ENCODE peak calls at places on chromosome X, in ten cellular contexts. C is left ventricle myocardium inferior, H is colonic mucosa, G is fibroblast of lung, D is cardiac muscle cell, X is mesenchymal stem cell, M is aorta, W is heart right ventricle, V is psoas muscle, F is upper lobe of right lung. Y is an unnamed sample.

GRCh38 chrX:46582964-46583363 is 9.4 kb downstream of the CHST7 start:
- DNase-seq in V (no peak), H (no peak), M (no peak), X (peak; percentile 68), F (no peak), D (no peak), W (no peak), C (no peak), G (peak; percentile 88), Y (no peak)

GRCh38 chrX:10007604-10008003 is 40.4 kb downstream of the CLDN34 start:
- DNase-seq in D (no peak), G (peak; percentile 42), V (no peak), C (no peak), X (peak; percentile 59), F (no peak), W (no peak), M (no peak), H (no peak), Y (no peak)

GRCh38 chrX:19382500-19383145 is 38.9 kb downstream of the PDHA1 start:
- DNase-seq in W (peak; percentile 38), G (peak; percentile 37), D (peak; percentile 66), H (peak; percentile 63), V (no peak), C (peak; percentile 34), M (peak; percentile 64), F (peak; percentile 72), X (peak; percentile 33), Y (no peak)

GRCh38 chrX:39397561-39398200 is 596.4 kb downstream of the MID1IP1 start:
- DNase-seq in W (no peak), G (no peak), M (no peak), D (no peak), F (no peak), C (no peak), X (no peak), H (no peak), V (no peak), Y (no peak)

GRCh38 chrX:143934542-143934941 is 50.7 kb downstream of the UBE2NL start:
- DNase-seq in W (no peak), V (no peak), X (peak; percentile 1), G (no peak), C (no peak), F (no peak), H (no peak), D (peak; percentile 39), M (no peak), Y (no peak)

GRCh38 chrX:25039036-25039435 is 23.3 kb upstream of the ARX start:
- DNase-seq in D (no peak), C (no peak), M (no peak), G (no peak), F (no peak), V (no peak), H (no peak), X (no peak), W (no peak), Y (no peak)

GRCh38 chrX:140918398-140919043 is 83.9 kb upstream of the SPANXB1 start:
- DNase-seq in C (no peak), X (peak; percentile 75), M (no peak), D (peak; percentile 55), W (no peak), H (no peak), F (no peak), G (peak; percentile 70), V (no peak), Y (no peak)

GRCh38 chrX:2502668-2503519 is 2.1 kb upstream of the DHRSX start:
- DNase-seq in V (no peak), D (no peak), F (no peak), G (peak; percentile 34), X (peak; percentile 82), H (peak; percentile 34), W (no peak), M (no peak), C (no peak), Y (no peak)

GRCh38 chrX:20455001-20455400 is 188.3 kb upstream of the RPS6KA3 start:
- DNase-seq in H (no peak), V (no peak), F (no peak), X (no peak), M (no peak), C (no peak), W (no peak), G (no peak), D (no peak), Y (no peak)

GRCh38 chrX:115393271-115393670 is 103.8 kb downstream of the LUZP4 start:
- DNase-seq in V (no peak), D (peak; percentile 35), G (peak; percentile 21), M (no peak), W (no peak), X (peak; percentile 45), H (no peak), F (no peak), C (no peak), Y (no peak)

GRCh38 chrX:115387327-115387726 is 97.8 kb downstream of the LUZP4 start:
- DNase-seq in M (no peak), G (no peak), C (no peak), W (no peak), X (no peak), F (no peak), H (no peak), D (no peak), V (no peak), Y (no peak)

GRCh38 chrX:115392031-115392430 is 102.5 kb downstream of the LUZP4 start:
- DNase-seq in F (no peak), D (no peak), W (no peak), X (no peak), V (no peak), M (no peak), H (no peak), G (no peak), C (no peak), Y (peak; percentile 31)

GRCh38 chrX:115388879-115389278 is 99.4 kb downstream of the LUZP4 start:
- DNase-seq in X (peak; percentile 76), W (no peak), M (no peak), V (no peak), H (no peak), F (no peak), G (peak; percentile 61), C (no peak), D (no peak), Y (no peak)

GRCh38 chrX:115392871-115393270 is 103.4 kb downstream of the LUZP4 start:
- DNase-seq in W (no peak), V (no peak), F (no peak), M (no peak), D (no peak), X (no peak), C (no peak), G (no peak), H (no peak), Y (peak; percentile 41)
- H3K27ac ChIP-seq in W (no peak overlapping the region), V (no peak overlapping the region), F (no peak overlapping the region), M (no peak overlapping the region), D (peak overlapping the region; percentile 50), X (peak overlapping the region; percentile 47), C (no peak overlapping the region), G (no peak overlapping the region), H (no peak overlapping the region), Y (no peak overlapping the region)

DNA sequence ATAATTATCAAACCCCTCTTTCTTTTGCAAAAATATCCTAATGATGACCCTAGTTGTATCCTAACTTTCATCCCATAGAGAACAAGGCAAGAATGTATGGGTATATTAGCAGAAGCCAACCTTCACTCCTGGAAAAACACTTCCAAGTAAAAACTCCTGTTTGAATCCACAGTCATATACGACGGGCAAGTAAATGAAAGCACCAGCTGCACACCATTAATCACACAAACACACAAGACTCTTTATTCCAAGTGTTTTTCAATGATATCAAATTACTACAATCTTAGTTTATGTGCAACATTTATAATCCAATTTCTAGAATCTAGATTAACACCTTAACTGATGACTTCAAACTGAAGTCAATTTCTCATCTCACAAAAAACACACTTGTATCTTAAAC is 22.9 kb downstream of the ACSL4 start:
- DNase-seq in G (peak; percentile 27), M (no peak), X (no peak), D (no peak), H (no peak), F (no peak), C (no peak), V (no peak), W (no peak), Y (no peak)
- H3K27ac ChIP-seq in G (no peak overlapping the region), M (no peak overlapping the region), X (no peak overlapping the region), D (no peak overlapping the region), H (no peak overlapping the region), F (no peak overlapping the region), C (no peak overlapping the region), V (no peak overlapping the region), W (no peak overlapping the region), Y (no peak overlapping the region)

GRCh38 chrX:108834036-108834435 is 97.7 kb upstream of the IRS4 start:
- DNase-seq in F (no peak), C (no peak), M (no peak), H (no peak), G (no peak), V (no peak), W (no peak), D (no peak), X (no peak), Y (no peak)
- H3K27ac ChIP-seq in F (no peak overlapping the region), C (no peak overlapping the region), M (no peak overlapping the region), H (no peak overlapping the region), G (no peak overlapping the region), V (no peak overlapping the region), W (no peak overlapping the region), D (no peak overlapping the region), X (no peak overlapping the region), Y (no peak overlapping the region)

GRCh38 chrX:154443479-154443910 is 446 bp upstream of the FAM50A start:
- DNase-seq in F (no peak), X (peak; percentile 7), M (no peak), W (no peak), H (no peak), G (no peak), D (peak; percentile 8), C (no peak), V (no peak), Y (no peak)

GRCh38 chrX:154446430-154446829 is 2.5 kb downstream of the FAM50A start:
- DNase-seq in X (no peak), C (no peak), W (no peak), G (no peak), H (no peak), F (no peak), D (no peak), M (no peak), V (no peak), Y (no peak)

GRCh38 chrX:154445776-154446175 is 1.8 kb downstream of the FAM50A start:
- DNase-seq in M (no peak), F (no peak), W (no peak), X (no peak), D (no peak), G (no peak), V (no peak), C (no peak), H (no peak), Y (no peak)

GRCh38 chrX:154444001-154444754 is at the start of gene FAM50A:
- DNase-seq in M (peak; percentile 86), W (peak; percentile 85), V (peak; percentile 89), C (peak; percentile 87), X (peak; percentile 65), H (peak; percentile 79), G (peak; percentile 47), F (peak; percentile 90), D (peak; percentile 74), Y (peak; percentile 82)

DNA sequence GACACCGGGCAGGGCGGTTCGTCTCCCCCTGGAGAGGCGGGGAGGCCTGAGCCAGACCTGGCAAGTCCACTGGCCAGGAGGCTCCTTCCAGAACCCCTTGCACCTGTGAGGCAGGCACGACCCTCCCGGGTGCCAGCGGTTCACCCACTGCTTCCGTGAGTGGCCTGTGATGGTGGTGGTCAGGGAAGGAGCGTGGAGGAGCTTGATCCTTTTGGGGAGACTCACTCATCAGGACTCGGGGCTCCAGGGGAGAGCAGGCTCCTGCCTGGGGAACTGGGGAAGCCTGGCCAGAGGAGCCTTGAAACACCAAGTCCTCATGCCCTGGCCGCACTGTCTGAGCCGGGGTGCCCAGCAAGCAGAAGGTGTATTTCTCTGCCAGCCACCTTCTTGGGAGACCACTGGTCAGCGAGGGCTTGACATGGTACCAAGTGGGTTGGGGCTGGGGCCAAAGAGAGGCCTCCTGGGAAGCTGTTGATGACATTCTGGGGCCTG is 860 bp downstream of the FAM50A start:
- DNase-seq in G (no peak), W (no peak), M (no peak), D (no peak), C (no peak), X (no peak), V (no peak), H (no peak), F (no peak), Y (no peak)
- H3K27ac ChIP-seq in G (peak overlapping the region; percentile 67), W (peak overlapping the region; percentile 84), M (no peak overlapping the region), D (no peak overlapping the region), C (peak overlapping the region; percentile 86), X (no peak overlapping the region), V (peak overlapping the region; percentile 86), H (peak overlapping the region; percentile 57), F (peak overlapping the region; percentile 74), Y (no peak overlapping the region)

Y was measured in right lobe of liver.